ENCODE peak calls at places on chromosome 6, in five cellular contexts. One of them, this sample, is unnamed.
A peak's percentile ranks its signal among the peaks of the same experiment; 100 is the strongest.

GRCh38 chr6:86017236-86017635 is 374.6 kb upstream of the SYNCRIP start:
- DNase-seq in psoas muscle: no peak
- DNase-seq in astrocyte of the spinal cord: no peak
- DNase-seq in spleen: no peak
- DNase-seq in omental fat pad: no peak
- DNase-seq in this sample: no peak

GRCh38 chr6:17983712-17984111 is 3.7 kb downstream of the KIF13A start:
- DNase-seq in spleen: no peak
- DNase-seq in omental fat pad: no peak
- DNase-seq in psoas muscle: no peak
- DNase-seq in astrocyte of the spinal cord: no peak
- DNase-seq in this sample: no peak

GRCh38 chr6:38632490-38632889 is 7.2 kb downstream of the BTBD9 start:
- DNase-seq in psoas muscle: no peak
- DNase-seq in spleen: no peak
- DNase-seq in omental fat pad: no peak
- DNase-seq in astrocyte of the spinal cord: no peak
- DNase-seq in this sample: no peak

GRCh38 chr6:26045046-26045938 is 41.9 kb upstream of the HFE start:
- DNase-seq in omental fat pad: peak; percentile 80
- DNase-seq in astrocyte of the spinal cord: peak; percentile 96
- DNase-seq in spleen: peak; percentile 90
- DNase-seq in psoas muscle: peak; percentile 65
- DNase-seq in this sample: peak; percentile 69

GRCh38 chr6:7939186-7939863 is 28.7 kb upstream of the TXNDC5 start:
- DNase-seq in psoas muscle: no peak
- DNase-seq in astrocyte of the spinal cord: peak; percentile 27
- DNase-seq in spleen: no peak
- DNase-seq in omental fat pad: no peak
- DNase-seq in this sample: no peak

GRCh38 chr6:134282816-134283215 is 35.1 kb downstream of the SGK1 start:
- DNase-seq in psoas muscle: no peak
- DNase-seq in omental fat pad: no peak
- DNase-seq in spleen: no peak
- DNase-seq in astrocyte of the spinal cord: no peak
- DNase-seq in this sample: no peak

GRCh38 chr6:125588268-125588667 is 161.2 kb upstream of the HEY2 start:
- DNase-seq in omental fat pad: no peak
- DNase-seq in psoas muscle: no peak
- DNase-seq in astrocyte of the spinal cord: no peak
- DNase-seq in spleen: no peak
- DNase-seq in this sample: no peak

GRCh38 chr6:10682319-10682988 is 12.0 kb downstream of the C6orf52 start:
- DNase-seq in spleen: no peak
- DNase-seq in omental fat pad: no peak
- DNase-seq in astrocyte of the spinal cord: no peak
- DNase-seq in psoas muscle: no peak
- DNase-seq in this sample: no peak

GRCh38 chr6:11213305-11214106 is 19.0 kb downstream of the NEDD9 start:
- DNase-seq in omental fat pad: no peak
- DNase-seq in spleen: no peak
- DNase-seq in astrocyte of the spinal cord: no peak
- DNase-seq in psoas muscle: no peak
- DNase-seq in this sample: peak; percentile 45

GRCh38 chr6:110547266-110547964 is 71.0 kb upstream of the SLC22A16 start:
- DNase-seq in astrocyte of the spinal cord: peak; percentile 52
- DNase-seq in omental fat pad: no peak
- DNase-seq in spleen: no peak
- DNase-seq in psoas muscle: no peak
- DNase-seq in this sample: no peak

GRCh38 chr6:139534472-139535115 is 160.1 kb upstream of the CITED2 start:
- DNase-seq in omental fat pad: no peak
- DNase-seq in psoas muscle: no peak
- DNase-seq in spleen: no peak
- DNase-seq in astrocyte of the spinal cord: no peak
- DNase-seq in this sample: no peak

GRCh38 chr6:138728672-138729071 is 44.9 kb upstream of the CCDC28A start:
- DNase-seq in psoas muscle: no peak
- DNase-seq in spleen: no peak
- DNase-seq in astrocyte of the spinal cord: no peak
- DNase-seq in omental fat pad: no peak
- DNase-seq in this sample: no peak

GRCh38 chr6:157068691-157069228 is 254.6 kb downstream of the TMEM242 start:
- DNase-seq in omental fat pad: no peak
- DNase-seq in astrocyte of the spinal cord: peak; percentile 46
- DNase-seq in spleen: no peak
- DNase-seq in psoas muscle: no peak
- DNase-seq in this sample: no peak

GRCh38 chr6:3509326-3509725 is 52.5 kb upstream of the SLC22A23 start:
- DNase-seq in omental fat pad: no peak
- DNase-seq in spleen: no peak
- DNase-seq in astrocyte of the spinal cord: no peak
- DNase-seq in psoas muscle: no peak
- DNase-seq in this sample: no peak

GRCh38 chr6:119096683-119097310 is 18.3 kb upstream of the FAM184A start:
- DNase-seq in psoas muscle: peak; percentile 86
- DNase-seq in spleen: no peak
- DNase-seq in astrocyte of the spinal cord: peak; percentile 26
- DNase-seq in omental fat pad: no peak
- DNase-seq in this sample: peak; percentile 90

GRCh38 chr6:158517581-158517980 is 42.3 kb upstream of the TMEM181 start:
- DNase-seq in psoas muscle: no peak
- DNase-seq in spleen: no peak
- DNase-seq in omental fat pad: no peak
- DNase-seq in astrocyte of the spinal cord: peak; percentile 20
- DNase-seq in this sample: no peak

GRCh38 chr6:130906736-130907381 is 79.7 kb downstream of the SMLR1 start:
- DNase-seq in psoas muscle: no peak
- DNase-seq in spleen: no peak
- DNase-seq in omental fat pad: no peak
- DNase-seq in astrocyte of the spinal cord: peak; percentile 73
- DNase-seq in this sample: no peak

GRCh38 chr6:48825501-48826317 is 637.3 kb downstream of the MMUT start:
- DNase-seq in astrocyte of the spinal cord: peak; percentile 22
- DNase-seq in omental fat pad: no peak
- DNase-seq in psoas muscle: no peak
- DNase-seq in spleen: no peak
- DNase-seq in this sample: no peak

GRCh38 chr6:144586986-144587385 is 301.9 kb downstream of the UTRN start:
- DNase-seq in astrocyte of the spinal cord: no peak
- DNase-seq in omental fat pad: no peak
- DNase-seq in psoas muscle: no peak
- DNase-seq in spleen: no peak
- DNase-seq in this sample: no peak

GRCh38 chr6:4008324-4009047 is 70.5 kb downstream of the FAM217A start:
- DNase-seq in psoas muscle: no peak
- DNase-seq in spleen: no peak
- DNase-seq in astrocyte of the spinal cord: peak; percentile 88
- DNase-seq in omental fat pad: no peak
- DNase-seq in this sample: no peak

GRCh38 chr6:116313377-116313776 is 33.6 kb upstream of the TSPYL1 start:
- DNase-seq in omental fat pad: no peak
- DNase-seq in spleen: no peak
- DNase-seq in astrocyte of the spinal cord: peak; percentile 17
- DNase-seq in psoas muscle: no peak
- DNase-seq in this sample: no peak